ENCODE peak calls at places on chromosome 18, in ten cellular contexts. R, Y, W, X, Q, J, G, C, U and A are unnamed samples.
A peak's percentile ranks its signal among the peaks of the same experiment; 100 is the strongest.

GRCh38 chr18:56835331-56835730 is 184.2 kb downstream of the WDR7 start:
- DNase-seq in Y (no peak), R (no peak), W (peak; percentile 28), J (no peak), Q (no peak), G (no peak), X (no peak), U (no peak), C (no peak), A (no peak)

GRCh38 chr18:7545734-7546133 is 21.4 kb upstream of the PTPRM start:
- DNase-seq in W (no peak), X (no peak), U (no peak), R (no peak), G (no peak), J (no peak), Q (no peak), Y (no peak), C (peak; percentile 75), A (no peak)

GRCh38 chr18:35519148-35519899 is 21.6 kb upstream of the INO80C start:
- DNase-seq in Y (no peak), W (no peak), U (no peak), G (no peak), C (no peak), J (no peak), Q (no peak), R (no peak), X (no peak), A (no peak)

GRCh38 chr18:3103576-3103975 is 90.6 kb upstream of the LPIN2 start:
- DNase-seq in W (no peak), C (no peak), Q (no peak), U (no peak), R (no peak), J (no peak), G (no peak), X (no peak), Y (no peak), A (no peak)

GRCh38 chr18:681985-682384 is 24.5 kb downstream of the TYMS start:
- DNase-seq in Q (no peak), C (no peak), W (no peak), J (no peak), G (peak; percentile 57), X (no peak), R (no peak), U (no peak), Y (no peak), A (no peak)

GRCh38 chr18:12839526-12840196 is 44.4 kb downstream of the PTPN2 start:
- DNase-seq in X (no peak), Q (no peak), Y (no peak), G (no peak), C (peak; percentile 64), U (no peak), R (no peak), J (no peak), W (peak; percentile 34), A (no peak)

GRCh38 chr18:40413160-40413559 is 1541.9 kb upstream of the PIK3C3 start:
- DNase-seq in G (no peak), X (no peak), J (no peak), Q (no peak), C (peak; percentile 43), R (no peak), Y (peak; percentile 85), U (peak; percentile 19), W (no peak), A (no peak)

GRCh38 chr18:56890632-56891031 is 239.5 kb downstream of the WDR7 start:
- DNase-seq in G (no peak), Y (peak; percentile 58), U (no peak), C (peak; percentile 61), Q (no peak), R (no peak), W (peak; percentile 98), X (no peak), J (no peak), A (no peak)

GRCh38 chr18:35661483-35662146 is 80.1 kb downstream of the GALNT1 start:
- DNase-seq in Y (no peak), W (peak; percentile 4), Q (no peak), U (no peak), X (no peak), G (no peak), J (no peak), R (no peak), C (no peak), A (no peak)

GRCh38 chr18:44654555-44654954 is 26.1 kb upstream of the SETBP1 start:
- DNase-seq in R (no peak), U (no peak), C (peak; percentile 46), W (peak; percentile 93), Y (no peak), J (no peak), X (no peak), Q (no peak), G (no peak), A (no peak)

GRCh38 chr18:72235422-72235821 is 308.7 kb downstream of the CBLN2 start:
- DNase-seq in Q (no peak), Y (peak; percentile 53), J (no peak), W (no peak), R (no peak), U (no peak), X (no peak), C (no peak), G (no peak), A (no peak)

GRCh38 chr18:830315-830901 is 18.4 kb upstream of the YES1 start:
- DNase-seq in W (peak; percentile 84), U (no peak), Q (no peak), C (peak; percentile 83), X (no peak), R (no peak), Y (peak; percentile 74), G (peak; percentile 58), J (no peak), A (no peak)

GRCh38 chr18:76099931-76100457 is 395.0 kb downstream of the ZNF516 start:
- DNase-seq in C (no peak), U (no peak), X (no peak), Q (no peak), Y (peak; percentile 65), J (no peak), G (no peak), R (no peak), W (no peak), A (no peak)

GRCh38 chr18:68399721-68400120 is 315.2 kb downstream of the TMX3 start:
- DNase-seq in J (no peak), Q (no peak), X (no peak), G (no peak), C (no peak), W (peak; percentile 57), Y (no peak), R (no peak), U (no peak), A (no peak)

GRCh38 chr18:35355140-35355618 is 11.0 kb upstream of the ZNF24 start:
- DNase-seq in U (peak; percentile 71), X (no peak), C (peak; percentile 92), Q (peak; percentile 87), G (peak; percentile 69), Y (peak; percentile 86), W (peak; percentile 78), J (peak; percentile 83), R (peak; percentile 78), A (peak; percentile 81)

GRCh38 chr18:24094561-24094960 is 44.3 kb upstream of the CABYR start:
- DNase-seq in J (no peak), G (no peak), Q (no peak), Y (no peak), W (no peak), U (no peak), R (no peak), X (no peak), C (no peak), A (no peak)

GRCh38 chr18:26549103-26549485 is 741 bp upstream of the KCTD1 start:
- DNase-seq in W (peak; percentile 65), G (no peak), Q (no peak), R (no peak), C (peak; percentile 58), X (no peak), Y (peak; percentile 83), U (peak; percentile 38), J (peak; percentile 54), A (peak; percentile 55)

GRCh38 chr18:31892936-31893335 is 50.0 kb downstream of the TRAPPC8 start:
- DNase-seq in R (no peak), Q (no peak), C (no peak), G (no peak), W (no peak), J (no peak), X (no peak), U (no peak), Y (no peak), A (no peak)

GRCh38 chr18:69574401-69574800 is 173.7 kb downstream of the DOK6 start:
- DNase-seq in W (no peak), C (peak; percentile 27), U (no peak), Q (no peak), R (no peak), G (no peak), Y (no peak), J (no peak), X (no peak), A (no peak)

GRCh38 chr18:59512025-59512710 is 153.1 kb upstream of the LMAN1 start:
- DNase-seq in Y (no peak), U (no peak), G (no peak), J (no peak), X (no peak), Q (no peak), W (no peak), C (no peak), R (no peak), A (no peak)
- H3K27me3 ChIP-seq in Y (peaks cover 55% of the 10 kb centered on the region), U (no peaks in the 10 kb centered on the region), G (no peaks in the 10 kb centered on the region), J (no peaks in the 10 kb centered on the region), X (no peaks in the 10 kb centered on the region), Q (no peaks in the 10 kb centered on the region), W (no peaks in the 10 kb centered on the region), C (no peaks in the 10 kb centered on the region), R (no peaks in the 10 kb centered on the region), A (no peaks in the 10 kb centered on the region)

GRCh38 chr18:55338955-55339662 is 248.9 kb downstream of the TCF4 start:
- DNase-seq in Q (no peak), G (no peak), R (no peak), J (no peak), C (peak; percentile 34), W (peak; percentile 52), X (no peak), Y (no peak), U (no peak), A (no peak)
- H3K27ac ChIP-seq in Q (peak overlapping the region; percentile 64), G (no peak overlapping the region), R (peak overlapping the region; percentile 86), J (no peak overlapping the region), C (no peak overlapping the region), W (peak overlapping the region; percentile 47), X (peak overlapping the region; percentile 86), Y (no peak overlapping the region), U (peak overlapping the region; percentile 64), A (peak overlapping the region; percentile 91)

DNA sequence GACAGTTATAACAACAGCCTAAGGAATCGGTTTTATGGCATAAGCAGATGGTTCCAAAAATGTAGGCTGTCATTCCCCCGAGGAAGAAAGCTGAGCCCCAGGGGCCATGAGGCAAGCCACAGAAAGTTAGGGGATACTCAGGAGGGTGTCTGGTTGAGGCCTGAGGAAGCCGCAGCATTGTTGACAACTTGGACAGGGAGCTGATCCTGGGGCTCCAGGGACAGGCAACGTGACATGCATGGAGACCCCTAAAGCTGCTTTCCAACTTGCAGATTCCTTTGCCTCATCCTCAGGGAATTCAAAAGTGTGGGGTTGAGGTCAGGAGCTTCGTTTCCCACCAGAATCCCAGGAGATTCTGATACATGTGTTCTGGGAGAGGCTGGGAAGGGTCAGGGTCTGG is 20.9 kb downstream of the CELF4 start:
- DNase-seq in U (no peak), Q (no peak), J (no peak), Y (no peak), X (no peak), C (no peak), R (peak; percentile 47), W (no peak), G (no peak), A (no peak)
- H3K27me3 ChIP-seq in U (peaks cover 6% of the 10 kb centered on the region), Q (no peaks in the 10 kb centered on the region), J (no peaks in the 10 kb centered on the region), Y (peaks cover under 1% of the 10 kb centered on the region), X (peaks cover 25% of the 10 kb centered on the region), C (peaks cover 13% of the 10 kb centered on the region), R (no peaks in the 10 kb centered on the region), W (no peaks in the 10 kb centered on the region), G (no peaks in the 10 kb centered on the region), A (peaks cover 48% of the 10 kb centered on the region)

GRCh38 chr18:6052449-6052913 is 157.2 kb upstream of the TMEM200C start:
- DNase-seq in J (no peak), W (no peak), Y (no peak), U (no peak), G (no peak), Q (no peak), X (no peak), R (no peak), C (no peak), A (no peak)
- H3K27ac ChIP-seq in J (no peak overlapping the region), W (no peak overlapping the region), Y (no peak overlapping the region), U (no peak overlapping the region), G (no peak overlapping the region), Q (no peak overlapping the region), X (no peak overlapping the region), R (no peak overlapping the region), C (no peak overlapping the region), A (no peak overlapping the region)